ENCODE peak calls at places on chromosomes 12 and 14, in nine cellular contexts. G is GM06990; N is effector memory CD4-positive, alpha-beta T cell; Q is stimulated activated CD4-positive, alpha-beta T cell treated with anti-CD3 and anti-CD28 coated beads, Interleukin-12 subunit alpha, Interleukin-12 subunit beta, amount 100 ng/mL, for 4 hours; D is A172; S is glutamatergic neuron; K is foreskin fibroblast; I is stomach; R is left ventricle myocardium inferior. H is an unnamed sample.

GRCh38 chr12:129531004-129531403 is 372.8 kb downstream of the TMEM132D start:
- DNase-seq in G (no peak), N (no peak), Q (no peak), D (no peak), S (no peak), K (no peak), I (peak; percentile 60), R (no peak), H (peak; percentile 96)

GRCh38 chr14:32896979-32897723 is 41.5 kb upstream of the NPAS3 start:
- DNase-seq in G (no peak), N (no peak), Q (no peak), D (peak; percentile 53), S (no peak), K (peak; percentile 17), I (no peak), R (no peak), H (peak; percentile 57)

GRCh38 chr12:67220065-67220464 is 49.1 kb upstream of the CAND1 start:
- DNase-seq in G (no peak), N (no peak), Q (no peak), D (peak; percentile 21), S (no peak), K (no peak), I (no peak), R (peak; percentile 16), H (peak; percentile 85)

GRCh38 chr14:31855262-31855661 is 221.8 kb upstream of the ARHGAP5 start:
- DNase-seq in G (no peak), N (no peak), Q (no peak), D (no peak), S (no peak), K (no peak), I (no peak), R (no peak), H (no peak)

GRCh38 chr12:69824956-69825355 is at the start of gene MYRFL:
- DNase-seq in G (no peak), N (no peak), Q (no peak), D (no peak), S (no peak), K (no peak), I (no peak), R (no peak), H (no peak)

GRCh38 chr12:107884769-107885694 is 110.5 kb downstream of the ASCL4 start:
- DNase-seq in G (peak; percentile 21), N (no peak), Q (peak; percentile 14), D (peak; percentile 53), S (peak; percentile 67), K (peak; percentile 28), I (peak; percentile 67), R (no peak), H (peak; percentile 79)

GRCh38 chr12:60201891-60202290 is 606.1 kb downstream of the SLC16A7 start:
- DNase-seq in G (no peak), N (no peak), Q (no peak), D (no peak), S (no peak), K (peak; percentile 55), I (no peak), R (no peak), H (no peak)

GRCh38 chr14:58637391-58638230 is at the start of gene DACT1:
- DNase-seq in G (peak; percentile 66), N (no peak), Q (peak; percentile 61), D (peak; percentile 7), S (peak; percentile 75), K (peak; percentile 57), I (peak; percentile 44), R (peak; percentile 76), H (peak; percentile 59)

GRCh38 chr12:26369588-26369987 is 174.2 kb downstream of the SSPN start:
- DNase-seq in G (no peak), N (no peak), Q (no peak), D (peak; percentile 72), S (no peak), K (peak; percentile 78), I (no peak), R (no peak), H (peak; percentile 44)

GRCh38 chr12:92943482-92944250 is 14.6 kb upstream of the EEA1 start:
- DNase-seq in G (peak; percentile 14), N (no peak), Q (no peak), D (no peak), S (no peak), K (no peak), I (no peak), R (no peak), H (no peak)

H was measured in DMS53.